ENCODE peak calls at places on chromosomes 16 and 17, in five cellular contexts. A is astrocyte of the spinal cord, V is mucosa of descending colon, W is Caco-2, H is HFF-Myc. K is an unnamed sample.

GRCh38 chr16:67104845-67105244 is 4.9 kb upstream of the PHAF1 start:
- DNase-seq in H (no peak), W (no peak), V (peak), A (no peak), K (peak)

GRCh38 chr16:19555938-19556778 is 655 bp downstream of the VPS35L start:
- DNase-seq in W (no peak), H (peak), A (peak), V (no peak), K (peak)

GRCh38 chr17:60311936-60312335 is 80.0 kb downstream of the USP32 start:
- DNase-seq in H (no peak), W (no peak), A (peak), V (no peak), K (no peak)

GRCh38 chr16:14303182-14303618 is 232.1 kb downstream of the MRTFB start:
- DNase-seq in V (no peak), A (no peak), W (no peak), H (no peak), K (peak)

GRCh38 chr17:74429604-74430384 is 2.1 kb upstream of the GPRC5C start:
- DNase-seq in H (no peak), A (no peak), W (no peak), V (peak), K (no peak)

GRCh38 chr16:88705746-88706287 is 391 bp downstream of the RNF166 start:
- DNase-seq in V (peak), A (no peak), W (no peak), H (no peak), K (no peak)

GRCh38 chr16:88688013-88688778 is 1.9 kb upstream of the SNAI3 start:
- DNase-seq in H (no peak), W (peak), V (peak), A (no peak), K (peak)

GRCh38 chr16:87297918-87298631 is 19.1 kb downstream of the C16orf95 start:
- DNase-seq in H (no peak), A (peak), V (no peak), W (no peak), K (no peak)

GRCh38 chr17:80367510-80367909 is 47.5 kb upstream of the ENDOV start:
- DNase-seq in H (no peak), A (no peak), W (peak), V (no peak), K (no peak)

GRCh38 chr16:49932943-49933342 is 77.0 kb upstream of the ZNF423 start:
- DNase-seq in V (no peak), A (peak), W (no peak), H (no peak), K (no peak)

GRCh38 chr17:4043862-4044261 is 79.6 kb upstream of the ATP2A3 start:
- DNase-seq in A (no peak), V (peak), H (no peak), W (no peak), K (no peak)

GRCh38 chr17:37848690-37849616 is 75.3 kb upstream of the TBC1D3K start:
- DNase-seq in V (no peak), A (peak), W (no peak), H (peak), K (peak)

GRCh38 chr16:23323224-23324030 is 21.3 kb downstream of the SCNN1B start:
- DNase-seq in V (no peak), H (no peak), W (no peak), A (no peak), K (no peak)

GRCh38 chr16:57643166-57643813 is 14.9 kb downstream of the ADGRG1 start:
- DNase-seq in W (no peak), H (no peak), A (peak), V (no peak), K (peak)

GRCh38 chr16:86827521-86827920 is 249.2 kb downstream of the FOXL1 start:
- DNase-seq in H (no peak), A (no peak), W (no peak), V (no peak), K (no peak)

GRCh38 chr16:66924527-66925321 is 611 bp downstream of the RRAD start:
- DNase-seq in W (no peak), H (no peak), V (peak), A (no peak), K (no peak)

GRCh38 chr16:67882374-67883145 is 2.1 kb upstream of the NRN1L start:
- DNase-seq in A (no peak), H (no peak), V (no peak), W (no peak), K (no peak)

GRCh38 chr17:55241097-55241496 is 23.7 kb upstream of the HLF start:
- DNase-seq in W (no peak), V (no peak), H (no peak), A (no peak), K (no peak)
- TF ChIP-seq CTCF in W (no peak), V (no peak), H (no peak), A (no peak), K (no peak)

GRCh38 chr16:71565812-71566700 is 10.8 kb downstream of the TAT start:
- DNase-seq in V (no peak), W (no peak), H (no peak), A (no peak), K (no peak)
- H3K4me3 ChIP-seq in V (no peak), W (peak), H (peak), A (no peak), K (no peak)

GRCh38 chr17:81702934-81703746 is at the start of gene MRPL12:
- DNase-seq in V (peak), H (peak), A (peak), W (peak), K (peak)
- TF ChIP-seq CTCF in V (no peak), H (no peak), A (peak), W (peak), K (no peak)

DNA sequence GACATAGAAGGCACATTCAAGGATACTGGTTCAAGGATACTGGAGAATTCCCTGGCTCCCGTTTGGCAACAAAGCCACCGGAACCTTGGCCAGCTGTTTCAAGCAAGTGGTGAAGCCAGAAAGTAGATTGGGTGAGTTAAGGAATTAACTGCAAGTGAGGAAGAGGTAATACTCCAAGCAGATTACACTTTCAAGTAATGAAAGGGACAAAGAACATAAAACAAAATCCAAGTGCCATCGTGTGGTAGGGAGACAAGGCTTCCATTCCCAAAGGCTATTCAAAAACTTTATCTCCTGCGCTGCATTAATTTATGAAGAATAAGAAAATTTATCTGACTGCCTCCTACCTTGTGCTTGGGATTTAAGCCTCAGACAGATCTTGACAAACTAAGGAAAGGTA is 27.8 kb downstream of the XPO6 start:
- DNase-seq in A (no peak), H (no peak), W (no peak), V (no peak), K (no peak)
- H3K4me3 ChIP-seq in A (no peak), H (no peak), W (no peak), V (no peak), K (no peak)

DNA sequence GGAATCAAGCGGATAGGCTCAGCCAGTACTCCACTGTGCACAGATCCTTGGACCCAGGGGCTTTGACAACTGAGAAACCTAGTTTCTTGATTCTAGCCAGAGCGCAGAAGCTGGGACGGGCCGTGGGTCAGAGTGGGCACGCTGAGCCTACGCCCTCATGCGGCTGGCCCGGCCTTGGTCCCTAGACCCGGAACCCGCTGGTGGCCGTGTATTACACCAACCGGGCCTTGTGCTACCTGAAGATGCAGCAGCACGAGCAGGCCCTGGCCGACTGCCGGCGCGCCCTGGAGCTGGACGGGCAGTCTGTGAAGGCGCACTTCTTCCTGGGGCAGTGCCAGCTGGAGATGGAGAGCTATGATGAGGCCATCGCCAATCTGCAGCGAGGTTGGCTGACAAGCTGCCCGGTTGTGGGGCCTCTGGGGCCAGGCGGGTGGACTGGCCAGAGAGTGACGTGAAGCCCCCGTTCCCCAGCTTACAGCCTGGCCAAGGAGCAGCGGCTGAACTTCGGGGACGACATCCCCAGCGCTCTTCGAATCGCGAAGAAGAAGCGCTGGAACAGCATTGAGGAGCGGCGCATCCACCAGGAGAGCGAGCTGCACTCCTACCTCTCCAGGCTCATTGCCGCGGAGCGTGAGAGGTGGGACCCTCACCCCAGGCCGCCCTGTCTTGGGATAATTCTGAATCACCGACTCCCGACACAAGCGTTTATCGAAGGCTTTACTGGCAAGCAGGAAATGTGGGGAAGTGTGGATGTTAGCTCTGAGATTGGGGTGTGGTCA is 946 bp downstream of the STUB1 start:
- DNase-seq in H (no peak), A (peak), W (no peak), V (peak), K (peak)
- TF ChIP-seq CTCF in H (no peak), A (no peak), W (no peak), V (no peak), K (peak)

GRCh38 chr16:26078971-26079370 is 387.2 kb downstream of the HS3ST4 start:
- DNase-seq in W (no peak), H (no peak), V (no peak), A (no peak), K (no peak)
- H3K4me3 ChIP-seq in W (no peak), H (no peak), V (no peak), A (no peak), K (no peak)

DNA sequence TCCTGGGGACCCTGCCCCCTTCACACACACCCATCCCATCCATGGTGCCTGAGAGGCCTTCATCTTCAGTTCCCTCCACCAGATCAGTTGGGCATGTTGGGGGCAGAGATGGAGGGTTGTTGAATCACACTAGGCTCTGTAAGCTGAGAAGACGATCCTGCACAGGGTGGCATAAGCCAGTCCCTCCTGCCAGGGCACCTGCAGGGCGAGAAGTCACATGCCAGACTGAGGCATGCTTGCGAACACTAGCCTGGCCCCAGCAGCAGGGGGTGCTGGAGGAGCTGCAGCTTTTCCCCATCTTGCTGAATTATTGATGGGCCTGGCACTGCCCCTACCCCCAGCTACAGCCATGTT is 6.1 kb upstream of the TBX2 start:
- DNase-seq in V (no peak), W (no peak), A (no peak), H (no peak), K (peak)
- TF ChIP-seq CTCF in V (no peak), W (peak), A (peak), H (peak), K (peak)

K was measured in epithelial cell of esophagus.